ENCODE peak calls at places on chromosomes 5 and 9, in five cellular contexts. W is NCI-H187 treated with DMSO at 0.1 percent for 48 hours, M is hepatic stellate cell, H is COR-L47, X is M059J. R is an unnamed sample.

GRCh38 chr9:16343249-16344237 is 526.9 kb downstream of the BNC2 start:
- DNase-seq in X (peak; percentile 69), H (no peak), W (no peak), M (no peak), R (no peak)

GRCh38 chr9:125749951-125750655 is 2.9 kb downstream of the PBX3 start:
- DNase-seq in W (no peak), X (peak; percentile 38), M (no peak), H (no peak), R (no peak)

GRCh38 chr5:178384815-178385471 is 152.3 kb upstream of the PHYKPL start:
- DNase-seq in X (no peak), H (no peak), M (no peak), W (no peak), R (no peak)

GRCh38 chr5:1685076-1685475 is 114.6 kb downstream of the MRPL36 start:
- DNase-seq in H (peak; percentile 5), X (no peak), W (no peak), M (no peak), R (no peak)

GRCh38 chr9:134558124-134558805 is 83.3 kb upstream of the COL5A1 start:
- DNase-seq in H (no peak), W (no peak), X (no peak), M (no peak), R (no peak)

GRCh38 chr5:135951257-135951656 is 3.5 kb downstream of the LECT2 start:
- DNase-seq in H (no peak), M (no peak), X (no peak), W (no peak), R (no peak)

GRCh38 chr9:138045541-138046490 is 168.2 kb downstream of the CACNA1B start:
- DNase-seq in M (no peak), H (no peak), W (no peak), X (no peak), R (no peak)

GRCh38 chr5:32390819-32391591 is 53.5 kb downstream of the ZFR start:
- DNase-seq in W (no peak), X (peak; percentile 56), M (peak; percentile 6), H (no peak), R (no peak)